ENCODE peak calls at places on chromosomes 7 and 10, in seven cellular contexts. Z is DND-41, R is right cardiac atrium, E is RWPE2, N is A549, F is RWPE1, G is heart left ventricle. C is an unnamed sample.

GRCh38 chr7:56256108-56256507 is 139.9 kb upstream of the NUPR2 start:
- DNase-seq in F (no peak), G (no peak), N (no peak), Z (no peak), E (no peak), R (no peak), C (no peak)

GRCh38 chr10:49398000-49398861 is 2.3 kb upstream of the DRGX start:
- DNase-seq in G (peak; percentile 75), Z (no peak), F (peak; percentile 84), N (peak; percentile 29), R (peak; percentile 86), E (no peak), C (no peak)

GRCh38 chr10:12540341-12540781 is 191.0 kb downstream of the CAMK1D start:
- DNase-seq in Z (no peak), G (no peak), F (no peak), R (no peak), N (no peak), E (no peak), C (no peak)

GRCh38 chr10:122199070-122199469 is 72.0 kb upstream of the BTBD16 start:
- DNase-seq in F (no peak), G (peak; percentile 51), R (peak; percentile 71), E (no peak), N (no peak), Z (no peak), C (no peak)

GRCh38 chr10:88238515-88238914 is 344.6 kb downstream of the RNLS start:
- DNase-seq in Z (no peak), E (no peak), G (no peak), N (no peak), F (no peak), R (no peak), C (no peak)

GRCh38 chr10:84469470-84469869 is 141.1 kb downstream of the CCSER2 start:
- DNase-seq in Z (no peak), R (no peak), N (no peak), F (peak; percentile 16), E (no peak), G (no peak), C (no peak)

GRCh38 chr10:89759531-89759930 is 58.1 kb downstream of the KIF20B start:
- DNase-seq in E (no peak), F (no peak), N (no peak), G (no peak), R (no peak), Z (no peak), C (no peak)

GRCh38 chr7:27602766-27603165 is 59.9 kb downstream of the HIBADH start:
- DNase-seq in N (no peak), Z (no peak), F (no peak), E (no peak), R (no peak), G (no peak), C (no peak)

GRCh38 chr10:31034041-31034918 is 2.6 kb upstream of the ZNF438 start:
- DNase-seq in R (no peak), F (no peak), E (no peak), G (no peak), Z (no peak), N (no peak), C (no peak)

GRCh38 chr7:4871930-4872675 is 10.3 kb upstream of the PAPOLB start:
- DNase-seq in R (no peak), Z (no peak), F (no peak), G (no peak), E (peak; percentile 27), N (no peak), C (no peak)

GRCh38 chr7:85564861-85565630 is 378.2 kb upstream of the SEMA3D start:
- DNase-seq in E (no peak), R (no peak), G (no peak), F (no peak), Z (no peak), N (no peak), C (no peak)

GRCh38 chr10:44786451-44786850 is 124.7 kb upstream of the TMEM72 start:
- DNase-seq in N (no peak), R (no peak), G (no peak), E (no peak), Z (no peak), F (no peak), C (no peak)

GRCh38 chr7:51307811-51308737 is 8.5 kb downstream of the COBL start:
- DNase-seq in N (no peak), E (no peak), R (no peak), F (no peak), G (no peak), Z (no peak), C (no peak)

GRCh38 chr10:10727812-10728211 is 289.9 kb upstream of the CELF2 start:
- DNase-seq in E (no peak), G (no peak), F (peak; percentile 13), R (no peak), N (no peak), Z (no peak), C (no peak)

GRCh38 chr7:96143495-96144259 is 178.2 kb downstream of the SLC25A13 start:
- DNase-seq in F (no peak), N (no peak), E (no peak), G (no peak), R (no peak), Z (no peak), C (no peak)

GRCh38 chr10:7260912-7261700 is 149.7 kb downstream of the SFMBT2 start:
- DNase-seq in R (no peak), F (peak; percentile 54), N (peak; percentile 15), G (no peak), E (no peak), Z (no peak), C (no peak)

GRCh38 chr7:35012155-35012554 is 25.1 kb downstream of the DPY19L1 start:
- DNase-seq in G (no peak), N (no peak), E (no peak), Z (no peak), F (no peak), R (no peak), C (no peak)

GRCh38 chr7:149474309-149475120 is 13.7 kb upstream of the ZNF777 start:
- DNase-seq in Z (no peak), N (no peak), G (no peak), F (no peak), R (peak; percentile 64), E (no peak), C (no peak)

GRCh38 chr7:23343806-23344500 is 44.8 kb downstream of the MALSU1 start:
- DNase-seq in R (no peak), N (no peak), E (no peak), G (no peak), F (no peak), Z (no peak), C (no peak)

GRCh38 chr7:123751816-123752215 is 3.0 kb upstream of the WASL start:
- DNase-seq in E (no peak), G (no peak), R (no peak), N (no peak), Z (no peak), F (no peak), C (no peak)

GRCh38 chr7:123754295-123754871 is 5.6 kb upstream of the WASL start:
- DNase-seq in F (no peak), Z (no peak), G (no peak), E (no peak), N (no peak), R (no peak), C (no peak)

GRCh38 chr7:123752534-123752933 is 3.7 kb upstream of the WASL start:
- DNase-seq in E (no peak), F (no peak), R (no peak), N (no peak), Z (no peak), G (no peak), C (no peak)

GRCh38 chr7:123757095-123757494 is 8.3 kb upstream of the WASL start:
- DNase-seq in E (no peak), G (no peak), R (no peak), F (peak; percentile 29), N (no peak), Z (no peak), C (no peak)

DNA sequence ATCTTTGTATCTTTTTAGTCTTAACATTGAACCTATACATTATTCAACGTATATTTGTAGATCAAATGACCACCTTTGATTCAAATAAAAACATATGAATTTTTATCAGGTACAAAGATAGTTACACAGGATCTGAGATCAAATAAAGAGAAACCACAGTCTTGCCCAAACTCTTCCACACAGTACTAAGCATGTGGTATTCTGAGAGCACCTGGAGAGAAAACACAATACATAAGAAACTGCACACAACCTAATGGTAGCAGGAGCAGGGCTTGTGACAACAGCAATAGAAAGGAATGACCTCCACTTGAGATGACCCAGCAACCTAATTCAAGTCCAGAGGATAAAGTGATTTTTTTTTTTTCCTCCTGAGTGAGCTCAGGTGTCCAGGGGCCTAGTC is 6.5 kb upstream of the WASL start:
- DNase-seq in N (no peak), R (no peak), E (no peak), Z (no peak), G (no peak), F (no peak), C (no peak)
- H3K27ac ChIP-seq in N (no peak overlapping the region), R (no peak overlapping the region), E (no peak overlapping the region), Z (no peak overlapping the region), G (no peak overlapping the region), F (no peak overlapping the region), C (no peak overlapping the region)

GRCh38 chr10:133388973-133389818 is 4.8 kb upstream of the MTG1 start:
- DNase-seq in F (no peak), G (peak; percentile 18), E (peak; percentile 38), N (no peak), Z (no peak), R (peak; percentile 63), C (peak; percentile 53)
- H3K27ac ChIP-seq in F (peak overlapping the region; percentile 6), G (no peak overlapping the region), E (no peak overlapping the region), N (no peak overlapping the region), Z (no peak overlapping the region), R (peak overlapping the region; percentile 49), C (no peak overlapping the region)

GRCh38 chr10:70491614-70492013 is 13.0 kb downstream of the PALD1 start:
- DNase-seq in E (no peak), N (no peak), G (no peak), F (no peak), Z (no peak), R (no peak), C (no peak)

GRCh38 chr10:70492786-70493659 is 14.5 kb downstream of the PALD1 start:
- DNase-seq in E (no peak), N (no peak), R (no peak), Z (no peak), G (no peak), F (no peak), C (no peak)

GRCh38 chr10:70493660-70494234 is 15.2 kb downstream of the PALD1 start:
- DNase-seq in Z (no peak), G (no peak), R (no peak), N (no peak), F (no peak), E (no peak), C (no peak)

GRCh38 chr10:70487824-70488223 is 9.3 kb downstream of the PALD1 start:
- DNase-seq in N (no peak), G (no peak), Z (no peak), F (no peak), R (no peak), E (no peak), C (no peak)

GRCh38 chr10:70490142-70490541 is 11.6 kb downstream of the PALD1 start:
- DNase-seq in N (no peak), G (no peak), E (no peak), Z (no peak), R (no peak), F (no peak), C (no peak)
- H3K27ac ChIP-seq in N (no peak overlapping the region), G (no peak overlapping the region), E (no peak overlapping the region), Z (no peak overlapping the region), R (no peak overlapping the region), F (no peak overlapping the region), C (no peak overlapping the region)

DNA sequence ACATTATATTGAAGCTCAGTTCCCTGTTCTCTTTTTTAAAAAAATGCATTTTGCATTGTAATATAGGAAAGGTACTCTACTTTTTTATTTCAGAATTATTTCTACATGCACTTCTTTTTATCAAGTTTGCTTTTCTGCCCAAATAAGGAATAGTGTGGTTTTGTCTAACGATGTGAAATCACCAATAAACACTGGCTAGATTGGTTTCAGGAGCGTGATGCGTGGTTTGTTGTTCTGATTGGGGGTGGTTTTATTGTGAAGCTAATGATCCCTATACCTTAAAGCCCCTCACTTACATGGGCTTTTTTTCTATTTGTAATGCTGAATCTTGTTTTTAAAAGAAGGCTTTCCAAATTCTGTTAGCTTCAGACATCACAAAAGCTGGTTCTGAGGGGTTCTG is 17.6 kb downstream of the ENTPD7 start:
- DNase-seq in F (no peak), N (no peak), G (no peak), R (no peak), E (no peak), Z (no peak), C (no peak)
- H3K27ac ChIP-seq in F (no peak overlapping the region), N (no peak overlapping the region), G (no peak overlapping the region), R (no peak overlapping the region), E (no peak overlapping the region), Z (no peak overlapping the region), C (no peak overlapping the region)

C was measured in suprapubic skin.